ENCODE peak calls at places on chromosomes 3 and 15, in five cellular contexts. T is heart right ventricle, C is uterus, H is aorta, Z is left lung. G is an unnamed sample.

GRCh38 chr3:100562224-100562857 is 47.1 kb upstream of the ADGRG7 start:
- DNase-seq in Z (no peak), C (no peak), H (no peak), T (no peak), G (no peak)

GRCh38 chr15:68224546-68225250 is 4.8 kb downstream of the CLN6 start:
- DNase-seq in Z (no peak), T (no peak), C (no peak), H (peak; percentile 21), G (no peak)

GRCh38 chr15:39515765-39516164 is 65.1 kb upstream of the THBS1 start:
- DNase-seq in H (no peak), T (no peak), Z (no peak), C (no peak), G (no peak)

GRCh38 chr3:53938645-53939044 is 47.0 kb upstream of the SELENOK start:
- DNase-seq in H (no peak), T (no peak), Z (no peak), C (no peak), G (no peak)

GRCh38 chr3:4977001-4977888 is 2.0 kb upstream of the BHLHE40 start:
- DNase-seq in H (peak; percentile 92), Z (peak; percentile 91), C (peak; percentile 84), T (peak; percentile 96), G (peak; percentile 65)

GRCh38 chr3:14927308-14927707 is 20.1 kb upstream of the NR2C2 start:
- DNase-seq in T (no peak), H (no peak), Z (no peak), C (no peak), G (no peak)

GRCh38 chr15:55823191-55823670 is 80.3 kb upstream of the PRTG start:
- DNase-seq in C (peak; percentile 28), T (peak; percentile 19), H (no peak), Z (no peak), G (no peak)

GRCh38 chr15:66711886-66712285 is 9.8 kb downstream of the SMAD6 start:
- DNase-seq in Z (no peak), H (no peak), T (no peak), C (no peak), G (no peak)

GRCh38 chr3:177440456-177441105 is 243.3 kb upstream of the TBL1XR1 start:
- DNase-seq in Z (no peak), H (no peak), T (no peak), C (no peak), G (no peak)

GRCh38 chr3:144270100-144270499 is 298.5 kb downstream of the DIPK2A start:
- DNase-seq in H (peak; percentile 53), Z (no peak), C (no peak), T (peak; percentile 11), G (no peak)

GRCh38 chr3:52176951-52177700 is 20.8 kb upstream of the ALAS1 start:
- DNase-seq in Z (no peak), H (peak; percentile 21), C (no peak), T (no peak), G (no peak)

GRCh38 chr3:169489775-169490546 is 173.6 kb downstream of the MECOM start:
- DNase-seq in Z (no peak), T (no peak), H (no peak), C (no peak), G (no peak)
- H3K27ac ChIP-seq in Z (no peak overlapping the region), T (no peak overlapping the region), H (no peak overlapping the region), C (no peak overlapping the region), G (no peak overlapping the region)

GRCh38 chr15:69395460-69395859 is 18.7 kb upstream of the KIF23 start:
- DNase-seq in H (no peak), C (no peak), T (no peak), Z (no peak), G (no peak)

GRCh38 chr15:69395991-69396390 is 18.2 kb upstream of the KIF23 start:
- DNase-seq in H (no peak), C (no peak), Z (no peak), T (no peak), G (no peak)

GRCh38 chr15:69392352-69392751 is 21.8 kb upstream of the KIF23 start:
- DNase-seq in C (no peak), H (no peak), Z (no peak), T (no peak), G (no peak)

GRCh38 chr15:69393831-69394491 is 20.2 kb upstream of the KIF23 start:
- DNase-seq in T (no peak), Z (no peak), H (no peak), C (no peak), G (no peak)

DNA sequence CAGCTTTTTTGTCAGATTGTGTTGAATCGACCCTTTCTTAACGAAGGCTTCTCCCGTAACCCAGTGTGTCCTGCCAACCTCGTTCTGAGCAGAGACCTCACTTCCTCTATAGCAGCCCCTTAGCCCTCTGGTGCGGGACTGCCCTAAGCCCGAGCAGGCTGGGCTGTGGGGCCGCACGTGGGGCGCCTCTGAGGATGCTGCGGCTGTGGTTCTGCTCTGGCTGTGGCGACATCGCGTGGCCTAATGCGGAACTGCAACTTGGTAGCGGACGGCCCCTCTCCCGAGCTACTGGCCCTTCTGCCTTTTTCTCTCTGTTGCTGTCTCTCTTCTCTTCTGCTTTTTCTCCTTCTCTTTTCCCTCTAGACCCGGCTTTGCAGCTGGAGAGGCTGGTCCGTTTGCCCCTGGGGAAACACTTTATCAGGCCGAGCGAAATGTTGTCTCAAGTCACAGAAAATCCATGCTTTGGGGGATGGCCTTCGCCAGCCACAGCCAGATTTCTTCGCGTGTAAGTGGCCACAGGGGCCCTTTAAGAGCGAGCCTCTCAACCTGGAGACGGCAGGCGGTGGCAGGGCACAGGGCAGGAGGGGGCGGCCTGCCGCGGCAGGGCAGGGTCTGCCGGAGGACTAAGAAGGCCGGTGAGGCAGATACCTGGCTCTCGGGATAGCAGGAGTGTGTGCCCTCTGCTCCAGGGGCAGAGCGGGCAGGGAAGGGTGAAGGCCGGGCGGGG is 19.4 kb upstream of the KIF23 start:
- DNase-seq in C (peak; percentile 76), Z (peak; percentile 95), T (peak; percentile 81), H (peak; percentile 86), G (peak; percentile 65)
- H3K27ac ChIP-seq in C (no peak overlapping the region), Z (no peak overlapping the region), T (no peak overlapping the region), H (no peak overlapping the region), G (no peak overlapping the region)

GRCh38 chr15:70098461-70099166 is 897 bp upstream of the TLE3 start:
- DNase-seq in C (peak; percentile 47), H (peak; percentile 74), T (no peak), Z (peak; percentile 91), G (no peak)

GRCh38 chr15:70101459-70102113 is 3.9 kb upstream of the TLE3 start:
- DNase-seq in H (peak; percentile 60), C (peak; percentile 76), Z (no peak), T (peak; percentile 77), G (no peak)

GRCh38 chr15:70100495-70101331 is 3.0 kb upstream of the TLE3 start:
- DNase-seq in T (no peak), H (peak; percentile 73), Z (peak; percentile 93), C (peak; percentile 59), G (no peak)

GRCh38 chr15:70099167-70099965 is 1.6 kb upstream of the TLE3 start:
- DNase-seq in H (peak; percentile 100), C (peak; percentile 100), T (peak; percentile 100), Z (peak; percentile 99), G (peak; percentile 100)

GRCh38 chr15:70099966-70100494 is 2.3 kb upstream of the TLE3 start:
- DNase-seq in H (no peak), T (no peak), C (no peak), Z (no peak), G (no peak)
- H3K27ac ChIP-seq in H (no peak overlapping the region), T (peak overlapping the region; percentile 67), C (no peak overlapping the region), Z (peak overlapping the region; percentile 94), G (no peak overlapping the region)

DNA sequence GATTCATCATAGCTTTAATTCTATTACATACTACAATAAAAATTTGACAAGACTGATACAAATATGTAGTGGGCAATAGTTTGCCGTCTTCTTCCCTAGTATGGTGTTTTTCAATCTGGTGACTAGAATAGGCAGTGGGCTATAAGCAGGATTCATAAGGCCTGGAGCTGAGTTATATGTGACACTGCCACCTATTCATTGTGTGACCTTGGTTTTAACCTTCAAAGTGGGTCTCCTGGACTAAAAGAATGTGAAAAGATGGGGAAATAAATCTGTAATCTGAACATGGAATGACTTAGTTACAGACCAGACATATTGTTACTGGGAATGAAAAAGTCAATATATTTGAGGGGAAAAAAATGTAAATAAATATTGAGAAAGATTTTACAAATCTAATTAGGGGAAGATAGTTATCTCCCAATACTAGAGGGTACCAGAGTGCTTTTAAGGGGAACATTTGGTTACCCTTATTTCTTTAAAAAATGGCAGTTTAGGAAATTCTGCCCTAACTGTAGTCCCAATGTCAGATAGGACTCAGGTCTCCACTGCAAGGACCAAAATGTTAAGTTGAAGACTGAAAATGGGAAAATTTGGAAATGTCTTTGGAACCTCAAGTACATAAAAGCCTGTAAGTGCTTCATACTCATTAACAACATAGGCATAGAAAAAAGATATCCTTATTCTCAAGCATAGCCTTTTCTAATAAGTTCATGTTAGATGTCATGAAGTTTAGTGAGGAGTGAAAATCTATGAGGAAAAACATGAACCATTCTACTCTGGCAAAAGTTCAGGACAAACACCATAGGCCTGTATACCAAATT is 10.7 kb upstream of the SETD5 start:
- DNase-seq in C (no peak), T (no peak), Z (no peak), H (no peak), G (no peak)
- H3K27ac ChIP-seq in C (no peak overlapping the region), T (no peak overlapping the region), Z (no peak overlapping the region), H (no peak overlapping the region), G (no peak overlapping the region)

DNA sequence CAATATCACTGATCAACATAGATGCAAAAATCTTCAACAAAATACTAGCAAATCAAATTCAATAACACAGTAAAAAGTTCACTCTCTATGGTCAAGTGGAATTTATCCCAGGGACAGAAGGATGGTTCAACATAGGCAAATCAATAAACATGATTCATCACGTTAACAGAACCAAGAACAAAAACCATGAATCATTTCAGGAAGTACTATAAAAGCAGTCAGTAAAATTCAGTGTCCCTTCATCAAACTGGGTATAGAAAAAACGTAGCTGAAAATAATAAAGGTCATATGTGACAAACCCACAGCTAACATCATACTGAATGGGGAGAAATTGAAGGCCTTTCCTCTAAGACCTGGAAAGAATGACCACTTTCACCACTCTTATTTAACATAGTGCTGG is 172.1 kb downstream of the POLR2M start:
- DNase-seq in T (no peak), Z (no peak), H (no peak), C (no peak), G (no peak)
- H3K27ac ChIP-seq in T (no peak overlapping the region), Z (no peak overlapping the region), H (no peak overlapping the region), C (no peak overlapping the region), G (no peak overlapping the region)

DNA sequence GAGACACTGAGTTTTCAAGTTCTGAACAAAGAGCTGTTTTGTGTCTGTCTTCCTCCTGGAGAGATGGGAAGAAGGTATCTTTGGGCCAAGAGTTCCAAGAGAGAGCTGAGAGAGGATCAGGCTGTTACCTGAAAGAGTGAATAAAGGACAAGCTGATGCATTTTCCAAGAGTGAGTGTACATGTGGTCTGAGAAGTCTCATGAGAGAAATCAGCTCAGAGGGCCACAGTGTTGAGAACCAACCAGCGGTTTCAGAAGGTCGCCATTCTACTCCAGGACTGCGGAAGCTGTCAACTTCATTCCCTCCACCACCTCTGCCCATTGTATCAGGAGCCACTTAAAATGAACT is 42.7 kb upstream of the PPP2R3A start:
- DNase-seq in Z (no peak), C (no peak), T (no peak), H (no peak), G (no peak)
- H3K27ac ChIP-seq in Z (no peak overlapping the region), C (no peak overlapping the region), T (no peak overlapping the region), H (no peak overlapping the region), G (no peak overlapping the region)

GRCh38 chr3:43362961-43363360 is 76.6 kb downstream of the SNRK start:
- DNase-seq in H (peak; percentile 9), T (no peak), C (no peak), Z (no peak), G (no peak)
- H3K27ac ChIP-seq in H (no peak overlapping the region), T (peak overlapping the region; percentile 76), C (peak overlapping the region; percentile 52), Z (no peak overlapping the region), G (peak overlapping the region; percentile 20)